ENCODE peak calls at places on chromosomes 11 and 22, in four cellular contexts. W is K562, B is SK-N-SH, D is HepG2. G is an unnamed sample.

GRCh38 chr11:44320289-44320973 is 10.5 kb upstream of the ALX4 start:
- DNase-seq in W (no peak), B (no peak), D (no peak), G (no peak)

GRCh38 chr11:22792497-22792896 is 37.1 kb downstream of the SVIP start:
- DNase-seq in W (peak), B (no peak), D (peak), G (no peak)

GRCh38 chr22:33018232-33018864 is 39.8 kb downstream of the SYN3 start:
- DNase-seq in W (peak), B (peak), D (peak), G (peak)

GRCh38 chr11:65013692-65014145 is 241 bp upstream of the ARL2 start:
- DNase-seq in W (peak), B (peak), D (no peak), G (peak)

GRCh38 chr11:61551630-61552029 is 29.2 kb downstream of the SYT7 start:
- DNase-seq in W (no peak), B (peak), D (no peak), G (no peak)

GRCh38 chr11:118415739-118416068 is 14.3 kb downstream of the ATP5MG start:
- DNase-seq in W (peak), B (peak), D (no peak), G (peak)

GRCh38 chr22:44425356-44425755 is 72.7 kb downstream of the RTL6 start:
- DNase-seq in W (no peak), B (no peak), D (no peak), G (no peak)

GRCh38 chr11:1160231-1161101 is 2.7 kb downstream of the MUC5AC start:
- DNase-seq in W (no peak), B (peak), D (no peak), G (no peak)

GRCh38 chr22:44215287-44215686 is 34.6 kb downstream of the PARVG start:
- DNase-seq in W (no peak), B (no peak), D (no peak), G (no peak)

GRCh38 chr11:1198766-1199688 is 23.8 kb upstream of the MUC5B start:
- DNase-seq in W (peak), B (peak), D (no peak), G (peak)

GRCh38 chr11:57763568-57763967 is 2.0 kb downstream of the CTNND1 start:
- DNase-seq in W (peak), B (peak), D (peak), G (no peak)

GRCh38 chr11:61413496-61413895 is 16.3 kb downstream of the CPSF7 start:
- DNase-seq in W (no peak), B (no peak), D (no peak), G (no peak)

GRCh38 chr22:30868663-30869385 is 99.8 kb downstream of the MORC2 start:
- DNase-seq in W (no peak), B (peak), D (no peak), G (no peak)

GRCh38 chr22:47154621-47155081 is 392.2 kb downstream of the TBC1D22A start:
- DNase-seq in W (no peak), B (peak), D (no peak), G (no peak)

GRCh38 chr22:20803696-20804324 is 29.9 kb downstream of the SERPIND1 start:
- DNase-seq in W (peak), B (peak), D (peak), G (peak)
- TF ChIP-seq FOXJ3 in W (no peak), B (no peak), D (no peak), G (no peak)

DNA sequence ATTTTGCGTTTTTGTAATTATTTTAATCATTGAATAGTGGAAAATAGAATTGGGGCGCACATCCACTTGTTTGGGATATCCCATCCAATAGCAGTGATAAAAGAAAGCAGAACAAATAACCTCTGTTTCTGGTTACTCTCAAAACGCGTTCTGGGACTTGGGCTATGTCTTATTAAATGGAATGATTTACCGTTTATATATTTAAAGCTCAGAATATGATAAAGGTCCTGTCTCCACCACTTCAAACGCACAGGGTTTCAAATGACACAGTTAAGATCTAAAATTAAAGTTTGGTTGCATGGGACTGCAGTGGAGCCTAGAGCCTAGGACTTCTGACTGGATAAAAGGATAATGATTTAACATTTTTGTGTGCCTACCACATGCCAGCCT is 2.3 kb upstream of the HSPA8 start:
- DNase-seq in W (no peak), B (no peak), D (no peak), G (no peak)
- TF ChIP-seq FOXJ3 in W (no peak), B (no peak), D (no peak), G (no peak)

GRCh38 chr11:12155696-12156095 is 45.3 kb downstream of the MICAL2 start:
- DNase-seq in W (no peak), B (no peak), D (no peak), G (no peak)

GRCh38 chr11:12156301-12157140 is 46.1 kb downstream of the MICAL2 start:
- DNase-seq in W (peak), B (no peak), D (no peak), G (no peak)

GRCh38 chr11:12158926-12159325 is 48.5 kb downstream of the MICAL2 start:
- DNase-seq in W (no peak), B (no peak), D (no peak), G (no peak)

GRCh38 chr11:12154871-12155668 is 44.7 kb downstream of the MICAL2 start:
- DNase-seq in W (no peak), B (no peak), D (no peak), G (no peak)

GRCh38 chr11:12157241-12157661 is 46.9 kb downstream of the MICAL2 start:
- DNase-seq in W (no peak), B (no peak), D (no peak), G (no peak)
- TF ChIP-seq FOXJ3 in W (no peak), B (no peak), D (no peak), G (no peak)

GRCh38 chr11:68549789-68550484 is 89.4 kb downstream of the PPP6R3 start:
- DNase-seq in W (no peak), B (no peak), D (no peak), G (no peak)
- TF ChIP-seq FOXJ3 in W (no peak), B (no peak), D (no peak), G (no peak)

DNA sequence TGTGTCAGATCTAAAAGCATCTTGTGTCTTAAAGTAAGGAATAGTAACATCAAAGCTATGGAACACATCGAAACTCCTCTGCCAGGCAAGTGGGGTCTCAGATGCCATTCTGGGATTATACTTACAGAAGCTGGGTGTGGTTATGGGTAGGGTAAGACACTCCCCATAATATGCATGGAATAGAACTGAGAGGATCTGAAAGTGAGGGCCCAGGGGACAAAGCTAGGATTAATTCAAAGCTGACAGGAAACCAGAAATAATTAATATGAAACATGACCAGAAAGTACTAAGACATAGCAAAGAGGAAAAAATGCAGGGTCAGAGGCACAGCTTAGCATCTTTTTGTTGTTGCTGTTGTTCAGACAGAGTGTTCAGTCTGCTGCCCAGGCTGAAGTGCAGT is 40.2 kb upstream of the EED start:
- DNase-seq in W (no peak), B (no peak), D (no peak), G (no peak)
- TF ChIP-seq FOXJ3 in W (no peak), B (no peak), D (no peak), G (no peak)

GRCh38 chr11:11478687-11479086 is 125.6 kb upstream of the CSNK2A3 start:
- DNase-seq in W (no peak), B (no peak), D (no peak), G (peak)

GRCh38 chr11:11476971-11477645 is 124.1 kb upstream of the CSNK2A3 start:
- DNase-seq in W (no peak), B (no peak), D (no peak), G (no peak)

GRCh38 chr11:11472096-11472495 is 119.0 kb upstream of the CSNK2A3 start:
- DNase-seq in W (no peak), B (no peak), D (no peak), G (no peak)

GRCh38 chr11:11478021-11478420 is 125.0 kb upstream of the CSNK2A3 start:
- DNase-seq in W (no peak), B (no peak), D (no peak), G (no peak)

GRCh38 chr11:11476499-11476898 is 123.4 kb upstream of the CSNK2A3 start:
- DNase-seq in W (no peak), B (no peak), D (no peak), G (no peak)
- TF ChIP-seq FOXJ3 in W (no peak), B (no peak), D (no peak), G (no peak)

GRCh38 chr11:109508943-109509342 is 87.0 kb downstream of the C11orf87 start:
- DNase-seq in W (no peak), B (no peak), D (no peak), G (no peak)

GRCh38 chr11:109512680-109513079 is 90.7 kb downstream of the C11orf87 start:
- DNase-seq in W (no peak), B (no peak), D (no peak), G (no peak)

GRCh38 chr11:109511598-109511997 is 89.6 kb downstream of the C11orf87 start:
- DNase-seq in W (no peak), B (no peak), D (no peak), G (no peak)

GRCh38 chr11:109512249-109512648 is 90.3 kb downstream of the C11orf87 start:
- DNase-seq in W (no peak), B (no peak), D (no peak), G (no peak)

GRCh38 chr11:109508185-109508584 is 86.2 kb downstream of the C11orf87 start:
- DNase-seq in W (no peak), B (peak), D (no peak), G (no peak)
- TF ChIP-seq FOXJ3 in W (no peak), B (peak), D (no peak), G (no peak)

DNA sequence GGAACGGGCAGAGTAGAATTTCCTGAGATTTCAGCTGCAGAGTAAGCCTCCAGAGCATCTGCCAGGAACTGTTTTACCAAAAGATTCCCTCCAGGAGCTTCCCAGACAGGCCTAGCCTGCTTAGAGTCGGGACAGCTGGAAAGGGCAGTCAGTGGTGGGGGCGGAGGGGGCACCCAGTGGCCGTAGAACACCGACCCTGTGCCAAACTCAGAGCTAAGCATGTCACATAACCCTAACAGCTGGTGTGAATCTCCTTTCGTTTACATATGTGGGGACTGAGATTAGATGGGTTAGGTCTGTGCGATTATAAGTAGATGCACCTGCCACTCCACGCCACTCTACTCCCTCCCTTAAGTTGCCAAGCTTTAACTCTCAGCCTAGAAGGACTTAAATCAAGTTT is 79.9 kb upstream of the CRTAM start:
- DNase-seq in W (no peak), B (no peak), D (no peak), G (no peak)
- TF ChIP-seq FOXJ3 in W (no peak), B (no peak), D (no peak), G (no peak)

GRCh38 chr11:66287256-66288137 is 1.4 kb downstream of the YIF1A start:
- DNase-seq in W (no peak), B (no peak), D (no peak), G (no peak)

GRCh38 chr11:66288866-66289547 is at the start of gene YIF1A:
- DNase-seq in W (peak), B (peak), D (peak), G (peak)

GRCh38 chr11:66286699-66287098 is 2.2 kb downstream of the YIF1A start:
- DNase-seq in W (no peak), B (no peak), D (no peak), G (no peak)

GRCh38 chr11:66289548-66290331 is 797 bp upstream of the YIF1A start:
- DNase-seq in W (peak), B (no peak), D (no peak), G (peak)

DNA sequence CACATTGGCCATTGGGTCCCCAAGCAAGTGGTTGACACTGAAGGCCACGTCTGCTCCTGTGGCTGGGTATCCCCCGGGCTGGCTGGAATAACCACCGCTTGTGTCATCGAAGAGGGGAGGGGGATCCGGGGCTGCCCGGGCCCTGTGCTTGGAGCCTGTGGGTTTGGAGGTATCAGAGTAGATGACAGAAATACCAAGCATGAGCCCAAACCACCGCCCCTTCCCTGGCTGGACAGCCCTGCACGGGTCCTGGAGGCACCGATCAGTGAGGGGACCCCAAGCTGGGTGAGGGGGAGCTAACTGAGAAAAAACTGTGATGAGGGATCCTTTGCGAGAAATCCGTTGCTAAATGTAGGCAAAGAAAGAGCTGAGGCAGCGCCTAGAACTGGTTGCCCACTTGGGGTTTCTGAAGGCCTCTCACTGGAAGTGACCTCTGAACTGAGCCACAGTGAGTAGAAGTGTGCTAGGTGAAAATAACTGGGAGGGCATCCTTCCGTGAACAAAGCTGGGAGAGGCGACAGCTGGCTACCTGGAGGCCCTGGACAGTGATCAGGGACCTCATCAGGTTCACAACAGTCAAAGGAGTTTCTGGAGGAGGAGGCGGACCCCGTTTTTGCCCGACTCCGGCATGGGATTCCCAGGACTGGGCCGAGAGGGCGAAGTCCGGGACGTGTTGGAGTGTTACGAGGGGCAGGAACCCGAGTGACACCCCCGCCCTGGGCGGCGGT is 641 bp downstream of the YIF1A start:
- DNase-seq in W (no peak), B (peak), D (peak), G (no peak)
- TF ChIP-seq FOXJ3 in W (no peak), B (no peak), D (no peak), G (no peak)